ENCODE peak calls at places on chromosomes 6 and 20, in five cellular contexts. O is CD4-positive, alpha-beta T cell; J is fibroblast of mammary gland; Q is glutamatergic neuron; R is upper lobe of right lung. W is an unnamed sample.

GRCh38 chr6:150876598-150876997 is 11.1 kb downstream of the MTHFD1L start:
- DNase-seq in Q (no peak), J (peak), O (no peak), R (no peak), W (no peak)

GRCh38 chr20:63373996-63374395 is 12.8 kb upstream of the CHRNA4 start:
- DNase-seq in J (no peak), Q (no peak), O (no peak), R (no peak), W (no peak)

GRCh38 chr6:55980627-55981211 is 105.3 kb upstream of the BMP5 start:
- DNase-seq in J (peak), Q (no peak), R (no peak), O (no peak), W (peak)

GRCh38 chr20:58511364-58511763 is 3.8 kb downstream of the APCDD1L start:
- DNase-seq in R (no peak), O (no peak), Q (no peak), J (peak), W (no peak)

GRCh38 chr20:47785321-47785899 is at the start of gene SULF2:
- DNase-seq in O (no peak), R (no peak), Q (peak), J (no peak), W (peak)

GRCh38 chr20:48523191-48523757 is 304.5 kb downstream of the PREX1 start:
- DNase-seq in O (no peak), R (no peak), Q (no peak), J (peak), W (peak)

GRCh38 chr20:9617940-9618339 is 103.5 kb downstream of the LAMP5 start:
- DNase-seq in J (peak), O (no peak), R (no peak), Q (peak), W (peak)

GRCh38 chr6:30326446-30327231 is at the start of gene TRIM39:
- DNase-seq in O (peak), R (peak), Q (peak), J (peak), W (peak)

GRCh38 chr6:157800420-157801237 is 22.4 kb upstream of the SNX9 start:
- DNase-seq in Q (no peak), O (no peak), J (peak), R (no peak), W (no peak)

GRCh38 chr6:41970436-41970846 is 28.8 kb upstream of the CCND3 start:
- DNase-seq in O (no peak), Q (no peak), J (peak), R (peak), W (no peak)

DNA sequence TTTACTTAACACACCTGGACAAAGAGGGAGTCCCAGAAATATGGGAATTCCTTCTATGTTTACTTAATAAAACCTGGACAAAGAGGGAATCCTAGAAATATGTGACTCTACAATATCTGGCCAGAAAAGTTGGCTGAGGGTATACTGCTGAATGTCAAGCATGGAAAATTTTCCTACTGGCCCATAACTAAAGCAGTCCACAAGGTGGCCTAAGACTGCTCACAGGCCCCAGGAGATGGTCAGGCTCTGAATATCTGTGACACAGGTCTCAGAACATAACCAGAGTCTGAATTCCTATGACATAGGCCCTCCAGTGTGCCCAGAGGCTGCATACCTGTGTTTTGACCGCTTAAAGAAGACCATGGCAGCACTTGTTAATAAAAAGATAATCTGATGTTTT is 578.2 kb upstream of the NRSN1 start:
- DNase-seq in R (no peak), J (no peak), Q (no peak), O (no peak), W (no peak)
- TF ChIP-seq CTCF in R (no peak), J (no peak), Q (no peak), O (no peak), W (peak)

GRCh38 chr6:129469070-129469662 is 240.8 kb downstream of the ARHGAP18 start:
- DNase-seq in O (no peak), J (peak), R (no peak), Q (no peak), W (no peak)
- TF ChIP-seq CTCF in O (no peak), J (peak), R (no peak), Q (no peak), W (no peak)

GRCh38 chr6:113859349-113860164 is 2.4 kb downstream of the MARCKS start:
- DNase-seq in R (peak), J (peak), O (no peak), Q (peak), W (no peak)
- TF ChIP-seq CTCF in R (no peak), J (no peak), O (no peak), Q (no peak), W (no peak)

GRCh38 chr6:136843210-136843609 is 20.8 kb downstream of the PEX7 start:
- DNase-seq in R (no peak), J (no peak), Q (no peak), O (no peak), W (no peak)

GRCh38 chr6:136840612-136841011 is 18.2 kb downstream of the PEX7 start:
- DNase-seq in R (no peak), J (no peak), O (no peak), Q (no peak), W (no peak)

DNA sequence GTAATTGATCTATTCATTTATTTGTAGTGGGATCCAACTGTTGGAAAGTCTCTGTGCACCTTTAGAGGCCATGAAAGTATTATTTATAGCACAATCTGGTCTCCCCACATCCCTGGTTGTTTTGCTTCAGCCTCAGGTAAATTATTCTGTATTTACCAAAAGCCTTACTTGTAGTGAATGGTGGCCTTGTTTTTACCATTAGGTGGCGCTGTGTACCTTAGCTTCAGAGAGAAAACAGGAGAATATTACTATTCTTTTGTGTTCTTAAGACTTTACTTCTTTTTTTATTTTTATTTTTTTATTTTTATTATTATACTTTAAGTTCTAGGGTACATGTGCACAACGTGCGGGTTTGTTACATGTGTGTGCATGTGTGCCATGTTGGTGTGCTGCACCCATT is 23.7 kb downstream of the PEX7 start:
- DNase-seq in Q (no peak), O (no peak), R (no peak), J (peak), W (peak)
- TF ChIP-seq CTCF in Q (peak), O (peak), R (peak), J (peak), W (peak)

GRCh38 chr6:90343581-90343980 is 46.9 kb upstream of the BACH2 start:
- DNase-seq in O (no peak), R (no peak), Q (no peak), J (peak), W (no peak)
- TF ChIP-seq CTCF in O (no peak), R (no peak), Q (no peak), J (peak), W (no peak)

GRCh38 chr6:33967966-33968724 is 164.3 kb upstream of the MLN start:
- DNase-seq in Q (no peak), J (peak), R (no peak), O (no peak), W (no peak)
- TF ChIP-seq CTCF in Q (no peak), J (peak), R (no peak), O (no peak), W (peak)

GRCh38 chr6:11675610-11676009 is 103.0 kb downstream of the ADTRP start:
- DNase-seq in R (no peak), O (no peak), Q (no peak), J (no peak), W (no peak)
- TF ChIP-seq CTCF in R (no peak), O (no peak), Q (no peak), J (no peak), W (peak)

GRCh38 chr6:108359901-108360882 is 65.3 kb downstream of the AFG1L start:
- DNase-seq in R (no peak), Q (no peak), J (peak), O (no peak), W (no peak)
- TF ChIP-seq CTCF in R (peak), Q (no peak), J (peak), O (no peak), W (no peak)

DNA sequence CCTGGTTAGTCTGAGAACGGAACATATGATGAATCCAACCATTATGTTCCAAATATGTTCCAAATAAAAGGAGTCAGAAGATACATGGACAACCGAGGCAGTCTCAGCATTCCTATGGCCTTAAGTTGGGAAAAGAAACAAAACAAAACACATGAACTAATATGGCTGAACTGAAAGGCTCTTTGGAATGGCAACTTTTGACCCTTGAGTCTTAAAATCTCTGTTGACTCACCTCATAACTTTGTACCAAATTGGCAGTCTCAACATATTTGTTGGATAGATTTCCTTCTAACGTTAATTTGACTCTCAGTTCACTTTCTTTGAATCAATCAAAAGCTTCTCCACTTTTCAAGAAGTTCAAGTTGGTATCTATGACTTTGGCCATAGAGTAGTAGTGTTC is 208.6 kb downstream of the BMP2 start:
- DNase-seq in R (no peak), Q (no peak), O (no peak), J (no peak), W (no peak)
- TF ChIP-seq CTCF in R (no peak), Q (no peak), O (no peak), J (no peak), W (no peak)

W was measured in nephron progenitor cell.